ENCODE peak calls at places on chromosomes 11 and 22, in four cellular contexts. K, N, E and T are unnamed samples. For H3K36me3, the result is how much of the 10 kb centered on the place peaks cover.

GRCh38 chr11:45024846-45025623 is 74.4 kb upstream of the TP53I11 start:
- DNase-seq in K (no peak), E (no peak), N (no peak), T (no peak)

GRCh38 chr11:33724644-33725035 is 11.6 kb downstream of the CD59 start:
- DNase-seq in N (no peak), K (no peak), E (no peak), T (no peak)

GRCh38 chr11:87976009-87976408 is 199.2 kb downstream of the RAB38 start:
- DNase-seq in E (no peak), K (no peak), N (no peak), T (no peak)

GRCh38 chr11:135006800-135007199 is 594.8 kb upstream of the B3GAT1 start:
- DNase-seq in K (no peak), N (no peak), E (no peak), T (no peak)

GRCh38 chr11:122439911-122440782 is 215.4 kb upstream of the UBASH3B start:
- DNase-seq in N (no peak), K (peak), E (no peak), T (no peak)

GRCh38 chr22:43039800-43040199 is 24.9 kb upstream of the PACSIN2 start:
- DNase-seq in E (no peak), N (no peak), K (no peak), T (no peak)

GRCh38 chr22:25098445-25099081 is 101.1 kb upstream of the CRYBB3 start:
- DNase-seq in N (no peak), E (no peak), K (no peak), T (no peak)

GRCh38 chr11:110778351-110778750 is 66.1 kb upstream of the ARHGAP20 start:
- DNase-seq in N (no peak), K (no peak), E (no peak), T (no peak)

DNA sequence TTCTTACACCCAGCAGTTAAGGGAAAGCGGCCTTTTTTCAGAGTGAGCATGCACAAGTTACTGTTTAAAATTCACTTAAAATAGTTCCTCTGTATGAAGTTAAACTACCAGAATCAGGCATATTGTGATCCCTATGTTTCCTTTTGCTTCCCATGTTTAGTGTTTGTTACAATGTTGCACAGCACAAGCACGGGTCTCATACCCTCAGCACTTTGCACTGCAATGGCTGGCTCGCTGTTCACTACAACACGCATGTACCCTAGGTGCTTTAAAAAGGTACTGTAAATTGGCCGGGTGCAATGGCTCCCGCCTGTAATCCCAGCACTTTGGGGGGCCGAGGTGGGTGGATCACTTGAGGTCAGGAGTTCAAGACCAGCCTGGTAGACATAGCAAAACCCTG is 807.4 kb downstream of the BRD1 start:
- DNase-seq in K (no peak), N (no peak), E (no peak), T (no peak)
- H3K4me3 ChIP-seq in K (no peak), N (no peak), E (no peak), T (no peak)

DNA sequence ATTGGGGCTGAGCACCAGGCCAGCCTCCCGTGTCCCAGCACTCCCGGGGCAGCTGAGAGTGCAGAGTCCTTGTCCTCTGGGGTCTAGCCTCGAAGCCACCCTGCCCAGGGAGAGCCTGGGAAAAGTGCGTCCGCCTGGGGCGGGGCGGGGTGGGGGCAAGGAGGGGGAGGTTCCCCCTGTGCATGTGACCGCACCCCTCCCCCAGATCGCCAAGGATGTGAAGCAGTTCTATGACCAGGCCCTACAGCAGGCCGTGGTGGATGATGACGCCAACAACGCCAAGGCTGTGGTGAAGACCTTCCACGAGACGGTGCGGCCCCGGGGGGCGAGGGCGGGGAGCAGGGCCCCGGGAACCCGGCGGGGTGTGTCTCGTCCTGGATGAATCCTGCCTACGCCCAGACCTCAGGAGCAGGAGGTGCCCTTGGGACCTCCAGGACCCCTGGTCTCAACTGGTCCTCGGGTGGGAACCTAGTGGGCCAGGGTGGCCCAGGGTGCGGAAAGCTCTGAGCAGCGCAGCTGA is 5.3 kb upstream of the TSSC4 start:
- DNase-seq in N (no peak), K (no peak), E (no peak), T (no peak)
- H3K36me3 ChIP-seq in N (under half), K (under half), E (under half), T (under half)

DNA sequence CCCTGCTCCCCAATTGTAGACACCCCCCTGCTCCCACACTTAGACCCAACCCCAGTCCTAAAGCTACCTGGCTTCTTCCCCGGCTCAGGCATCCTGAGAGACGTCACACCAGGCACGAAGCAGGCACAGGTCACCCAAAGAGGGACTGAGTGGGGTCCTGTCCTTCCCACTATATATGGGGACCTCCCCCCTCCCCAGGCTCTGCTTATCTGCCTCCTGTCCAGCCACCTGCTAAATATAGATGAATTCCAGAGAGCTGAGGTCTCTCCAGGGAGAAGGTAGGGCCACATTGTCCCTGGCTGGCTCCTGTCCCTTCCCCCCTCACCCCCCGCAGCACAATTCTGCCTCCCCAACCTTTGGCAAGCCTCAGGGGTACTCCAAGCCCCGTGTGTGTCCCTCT is at the start of gene MYBPC3:
- DNase-seq in N (no peak), E (no peak), K (no peak), T (no peak)
- H3K4me3 ChIP-seq in N (no peak), E (no peak), K (no peak), T (no peak)

GRCh38 chr11:118633979-118634378 is 26.6 kb downstream of the PHLDB1 start:
- DNase-seq in N (no peak), K (no peak), E (no peak), T (no peak)

GRCh38 chr11:118635237-118635591 is 27.8 kb downstream of the PHLDB1 start:
- DNase-seq in K (no peak), E (peak), N (no peak), T (no peak)

GRCh38 chr11:118634435-118635236 is 27.2 kb downstream of the PHLDB1 start:
- DNase-seq in N (peak), E (peak), K (peak), T (no peak)

GRCh38 chr11:118636569-118637290 is 29.3 kb downstream of the PHLDB1 start:
- DNase-seq in N (no peak), E (no peak), K (peak), T (no peak)

GRCh38 chr11:118635642-118636041 is 28.2 kb downstream of the PHLDB1 start:
- DNase-seq in N (no peak), E (no peak), K (no peak), T (no peak)
- H3K36me3 ChIP-seq in N (under half), E (under half), K (under half), T (half or more)